ENCODE peak calls at places on chromosomes 4 and X, in eight cellular contexts. J, T, N, D, F, H, W and L are unnamed samples.

GRCh38 chr4:15164571-15164970 is 162.3 kb downstream of the CPEB2 start:
- DNase-seq in F (no peak), J (peak; percentile 63), H (no peak), D (no peak), T (no peak), N (no peak), W (no peak), L (peak; percentile 59)

GRCh38 chr4:912548-913279 is 19.4 kb downstream of the GAK start:
- DNase-seq in H (no peak), F (no peak), T (no peak), N (no peak), W (no peak), D (no peak), J (no peak), L (no peak)

GRCh38 chr4:183503497-183504063 is 1.3 kb upstream of the ING2 start:
- DNase-seq in J (no peak), F (no peak), H (no peak), W (peak; percentile 4), N (no peak), T (no peak), D (no peak), L (peak; percentile 30)

GRCh38 chrX:39821011-39821708 is 276.6 kb downstream of the BCOR start:
- DNase-seq in D (no peak), H (peak; percentile 34), N (peak; percentile 13), W (peak; percentile 50), T (peak; percentile 39), J (peak; percentile 34), F (peak; percentile 62), L (no peak)

GRCh38 chr4:96649536-96649935 is 809.6 kb downstream of the PDHA2 start:
- DNase-seq in J (no peak), W (no peak), F (no peak), D (no peak), H (no peak), N (peak; percentile 63), T (no peak), L (peak; percentile 91)

GRCh38 chr4:78862314-78862737 is 76.9 kb downstream of the PAQR3 start:
- DNase-seq in T (no peak), F (no peak), J (no peak), D (no peak), N (no peak), H (no peak), W (no peak), L (no peak)

GRCh38 chr4:40347472-40347871 is 12.3 kb downstream of the CHRNA9 start:
- DNase-seq in J (no peak), T (no peak), W (no peak), N (no peak), H (no peak), D (no peak), F (no peak), L (no peak)

GRCh38 chrX:20500171-20500865 is 233.6 kb upstream of the RPS6KA3 start:
- DNase-seq in T (no peak), D (no peak), H (no peak), F (no peak), N (no peak), J (no peak), W (no peak), L (no peak)

GRCh38 chr4:80926446-80926845 is 104.1 kb upstream of the BMP3 start:
- DNase-seq in H (no peak), W (no peak), T (no peak), D (no peak), J (peak; percentile 3), F (no peak), N (no peak), L (peak; percentile 23)

GRCh38 chr4:83556836-83557235 is 20.9 kb downstream of the GPAT3 start:
- DNase-seq in J (no peak), F (no peak), T (no peak), W (no peak), N (no peak), D (no peak), H (no peak), L (no peak)